ENCODE peak calls at places on chromosome 7, in eight cellular contexts. Z, W, R, L, X, O, Y and F are unnamed samples.

GRCh38 chr7:22858640-22859561 is 36.3 kb upstream of the TOMM7 start:
- DNase-seq in Z (no peak), W (no peak), R (peak), L (no peak), X (peak), O (no peak), Y (no peak), F (no peak)

GRCh38 chr7:158110661-158111555 is 476.7 kb downstream of the PTPRN2 start:
- DNase-seq in Z (no peak), W (no peak), R (no peak), L (no peak), X (no peak), O (no peak), Y (no peak), F (peak)

GRCh38 chr7:142357953-142358520 is 100.2 kb upstream of the PRSS58 start:
- DNase-seq in Z (no peak), W (no peak), R (peak), L (no peak), X (peak), O (no peak), Y (no peak), F (no peak)

GRCh38 chr7:47766151-47766550 is 182.1 kb downstream of the PKD1L1 start:
- DNase-seq in Z (no peak), W (no peak), R (no peak), L (no peak), X (no peak), O (no peak), Y (no peak), F (no peak)

GRCh38 chr7:2639994-2640830 is 8.4 kb downstream of the TTYH3 start:
- DNase-seq in Z (no peak), W (no peak), R (peak), L (no peak), X (no peak), O (no peak), Y (no peak), F (no peak)

GRCh38 chr7:66418537-66418936 is 210.1 kb upstream of the KCTD7 start:
- DNase-seq in Z (no peak), W (no peak), R (no peak), L (no peak), X (no peak), O (no peak), Y (no peak), F (no peak)

GRCh38 chr7:14020339-14020900 is 31.0 kb upstream of the ETV1 start:
- DNase-seq in Z (no peak), W (no peak), R (no peak), L (no peak), X (peak), O (no peak), Y (no peak), F (no peak)

GRCh38 chr7:37344886-37345579 is 103.6 kb downstream of the ELMO1 start:
- DNase-seq in Z (no peak), W (no peak), R (no peak), L (no peak), X (no peak), O (no peak), Y (no peak), F (no peak)

GRCh38 chr7:77316219-77316978 is 99.8 kb downstream of the GSAP start:
- DNase-seq in Z (no peak), W (no peak), R (no peak), L (no peak), X (no peak), O (no peak), Y (no peak), F (no peak)

GRCh38 chr7:4277936-4278335 is 404.2 kb upstream of the FOXK1 start:
- DNase-seq in Z (no peak), W (no peak), R (no peak), L (no peak), X (no peak), O (no peak), Y (no peak), F (peak)

GRCh38 chr7:79406371-79406770 is 47.1 kb downstream of the MAGI2 start:
- DNase-seq in Z (no peak), W (no peak), R (no peak), L (no peak), X (no peak), O (no peak), Y (no peak), F (no peak)

GRCh38 chr7:117830422-117830954 is 42.8 kb downstream of the CTTNBP2 start:
- DNase-seq in Z (no peak), W (no peak), R (no peak), L (no peak), X (no peak), O (peak), Y (no peak), F (no peak)

GRCh38 chr7:131513245-131514061 is 43.0 kb downstream of the PODXL start:
- DNase-seq in Z (peak), W (peak), R (peak), L (peak), X (peak), O (peak), Y (peak), F (peak)

GRCh38 chr7:46960974-46961373 is 620.9 kb downstream of the TNS3 start:
- DNase-seq in Z (no peak), W (no peak), R (no peak), L (no peak), X (no peak), O (no peak), Y (no peak), F (no peak)

GRCh38 chr7:1466524-1467271 is 7.4 kb upstream of the MICALL2 start:
- DNase-seq in Z (no peak), W (no peak), R (peak), L (no peak), X (peak), O (peak), Y (no peak), F (peak)

GRCh38 chr7:5420841-5421625 is 2.6 kb downstream of the TNRC18 start:
- DNase-seq in Z (no peak), W (no peak), R (peak), L (no peak), X (no peak), O (no peak), Y (no peak), F (no peak)

GRCh38 chr7:94183289-94183749 is 179.2 kb upstream of the BET1 start:
- DNase-seq in Z (no peak), W (no peak), R (peak), L (no peak), X (peak), O (no peak), Y (no peak), F (no peak)